ENCODE peak calls at places on chromosomes 3 and 15, in five cellular contexts. N is Peyer's patch; Y is fibroblast of mammary gland; Q is heart left ventricle; Z is CD4-positive, alpha-beta memory T cell. C is an unnamed sample.

GRCh38 chr3:183555541-183556081 is at the start of gene KLHL6:
- DNase-seq in N (peak), Y (no peak), Q (peak), Z (peak), C (no peak)

GRCh38 chr3:124752051-124752450 is 21.8 kb downstream of the UMPS start:
- DNase-seq in N (no peak), Y (no peak), Q (no peak), Z (no peak), C (no peak)

GRCh38 chr3:105235785-105236184 is 130.9 kb upstream of the ALCAM start:
- DNase-seq in N (no peak), Y (no peak), Q (no peak), Z (no peak), C (no peak)

GRCh38 chr3:177569823-177570657 is 372.8 kb upstream of the TBL1XR1 start:
- DNase-seq in N (no peak), Y (peak), Q (no peak), Z (no peak), C (no peak)

GRCh38 chr3:197711973-197712707 is 24.6 kb downstream of the RUBCN start:
- DNase-seq in N (peak), Y (peak), Q (peak), Z (peak), C (peak)

GRCh38 chr3:117628896-117629295 is 919.3 kb downstream of the TUSC7 start:
- DNase-seq in N (no peak), Y (peak), Q (no peak), Z (no peak), C (peak)

GRCh38 chr15:68650901-68651709 is 72.3 kb downstream of the CORO2B start:
- DNase-seq in N (peak), Y (no peak), Q (no peak), Z (peak), C (no peak)

GRCh38 chr15:55742498-55742926 is 440 bp downstream of the PRTG start:
- DNase-seq in N (no peak), Y (no peak), Q (peak), Z (no peak), C (peak)

GRCh38 chr3:129418041-129418973 is 10.1 kb downstream of the EFCAB12 start:
- DNase-seq in N (no peak), Y (no peak), Q (no peak), Z (no peak), C (no peak)

GRCh38 chr3:73773228-73773627 is 148.5 kb upstream of the PDZRN3 start:
- DNase-seq in N (no peak), Y (peak), Q (peak), Z (no peak), C (no peak)

GRCh38 chr3:61802772-61803171 is 241.4 kb downstream of the PTPRG start:
- DNase-seq in N (no peak), Y (no peak), Q (no peak), Z (no peak), C (no peak)

GRCh38 chr3:134898315-134898714 is 103.3 kb downstream of the EPHB1 start:
- DNase-seq in N (no peak), Y (no peak), Q (no peak), Z (no peak), C (no peak)

GRCh38 chr15:74180689-74181602 is 7.4 kb downstream of the ISLR start:
- DNase-seq in N (no peak), Y (no peak), Q (peak), Z (no peak), C (no peak)

GRCh38 chr3:5806192-5806591 is 618.7 kb downstream of the EDEM1 start:
- DNase-seq in N (no peak), Y (no peak), Q (no peak), Z (no peak), C (no peak)

GRCh38 chr15:75195122-75195765 is 6.4 kb upstream of the C15orf39 start:
- DNase-seq in N (no peak), Y (no peak), Q (no peak), Z (no peak), C (no peak)

GRCh38 chr3:36178018-36178417 is 202.3 kb upstream of the STAC start:
- DNase-seq in N (no peak), Y (no peak), Q (no peak), Z (no peak), C (no peak)

GRCh38 chr15:45790325-45790943 is 155.6 kb downstream of the SQOR start:
- DNase-seq in N (no peak), Y (peak), Q (no peak), Z (no peak), C (peak)

GRCh38 chr3:39191103-39191502 is 1.3 kb downstream of the XIRP1 start:
- DNase-seq in N (no peak), Y (no peak), Q (no peak), Z (no peak), C (no peak)
- H3K4me3 ChIP-seq in N (no peak), Y (no peak), Q (peak), Z (no peak), C (no peak)

GRCh38 chr3:139447486-139447885 is 28.8 kb downstream of the RBP2 start:
- DNase-seq in N (no peak), Y (no peak), Q (no peak), Z (no peak), C (no peak)
- H3K4me3 ChIP-seq in N (no peak), Y (no peak), Q (no peak), Z (no peak), C (no peak)

GRCh38 chr3:79960594-79960993 is 192.8 kb upstream of the ROBO1 start:
- DNase-seq in N (no peak), Y (no peak), Q (no peak), Z (no peak), C (no peak)
- H3K4me3 ChIP-seq in N (no peak), Y (no peak), Q (no peak), Z (no peak), C (no peak)

GRCh38 chr3:100160516-100160915 is 46.2 kb upstream of the FILIP1L start:
- DNase-seq in N (no peak), Y (no peak), Q (no peak), Z (no peak), C (no peak)

GRCh38 chr3:100158877-100159563 is 44.7 kb upstream of the FILIP1L start:
- DNase-seq in N (no peak), Y (peak), Q (peak), Z (no peak), C (peak)

GRCh38 chr3:100157617-100158016 is 43.3 kb upstream of the FILIP1L start:
- DNase-seq in N (no peak), Y (no peak), Q (peak), Z (no peak), C (no peak)

GRCh38 chr3:100155590-100155989 is 41.3 kb upstream of the FILIP1L start:
- DNase-seq in N (no peak), Y (no peak), Q (no peak), Z (no peak), C (no peak)

DNA sequence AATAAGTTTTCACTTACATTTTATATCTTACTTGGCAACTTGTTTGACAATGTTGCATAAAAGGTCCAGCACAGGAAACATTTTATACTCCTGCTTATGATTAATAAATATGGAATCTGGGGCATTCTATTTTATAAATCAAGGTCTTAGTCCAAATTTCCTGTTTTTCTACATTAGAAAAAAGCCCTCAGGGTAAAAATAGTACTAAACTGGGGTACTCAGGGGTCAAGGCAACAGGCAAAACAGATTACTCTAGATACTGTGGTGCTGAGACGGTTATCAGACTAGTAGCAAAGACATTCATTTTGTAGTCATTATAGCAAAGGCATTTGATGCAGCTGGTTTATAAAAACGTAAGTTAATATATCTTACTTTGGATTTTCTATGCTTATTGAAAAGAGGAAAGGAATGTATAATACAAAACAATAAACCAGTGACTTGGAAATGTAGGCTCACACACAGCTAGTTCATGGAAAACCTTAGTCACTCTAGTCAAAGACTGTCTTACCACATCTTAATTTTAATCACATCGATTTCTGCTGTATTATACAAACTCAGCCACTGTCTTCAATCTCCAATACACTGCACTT is 45.4 kb upstream of the FILIP1L start:
- DNase-seq in N (no peak), Y (peak), Q (no peak), Z (no peak), C (peak)
- H3K4me3 ChIP-seq in N (no peak), Y (no peak), Q (no peak), Z (no peak), C (no peak)